ENCODE peak calls at places on chromosome 17, in six cellular contexts. J, N, I, M, T and U are unnamed samples.

GRCh38 chr17:33484559-33484958 is 191.5 kb upstream of the ASIC2 start:
- DNase-seq in N (no peak), T (no peak), M (no peak), J (no peak), I (no peak), U (no peak)

GRCh38 chr17:37605813-37606505 is 3.3 kb downstream of the SYNRG start:
- DNase-seq in I (no peak), J (no peak), T (no peak), N (no peak), M (no peak), U (no peak)

GRCh38 chr17:34261568-34261967 is 6.5 kb downstream of the CCL2 start:
- DNase-seq in J (no peak), N (no peak), M (no peak), T (no peak), I (no peak), U (no peak)

GRCh38 chr17:56505154-56505756 is 88.2 kb upstream of the NOG start:
- DNase-seq in T (no peak), J (no peak), M (no peak), N (no peak), I (no peak), U (no peak)

GRCh38 chr17:3730881-3731429 is 7.3 kb downstream of the HASPIN start:
- DNase-seq in J (peak), M (peak), I (no peak), T (no peak), N (peak), U (no peak)

GRCh38 chr17:72825218-72825617 is 267.3 kb downstream of the SLC39A11 start:
- DNase-seq in N (no peak), T (no peak), I (no peak), J (no peak), M (no peak), U (no peak)

GRCh38 chr17:17306181-17306580 is 3.0 kb downstream of the NT5M start:
- DNase-seq in N (no peak), T (no peak), M (no peak), J (no peak), I (no peak), U (no peak)

GRCh38 chr17:29592850-29593545 is at the start of gene ANKRD13B:
- DNase-seq in J (no peak), M (no peak), N (no peak), I (no peak), T (no peak), U (no peak)

GRCh38 chr17:82216301-82217119 is 3.9 kb upstream of the CCDC57 start:
- DNase-seq in M (peak), T (no peak), J (no peak), N (peak), I (no peak), U (peak)

DNA sequence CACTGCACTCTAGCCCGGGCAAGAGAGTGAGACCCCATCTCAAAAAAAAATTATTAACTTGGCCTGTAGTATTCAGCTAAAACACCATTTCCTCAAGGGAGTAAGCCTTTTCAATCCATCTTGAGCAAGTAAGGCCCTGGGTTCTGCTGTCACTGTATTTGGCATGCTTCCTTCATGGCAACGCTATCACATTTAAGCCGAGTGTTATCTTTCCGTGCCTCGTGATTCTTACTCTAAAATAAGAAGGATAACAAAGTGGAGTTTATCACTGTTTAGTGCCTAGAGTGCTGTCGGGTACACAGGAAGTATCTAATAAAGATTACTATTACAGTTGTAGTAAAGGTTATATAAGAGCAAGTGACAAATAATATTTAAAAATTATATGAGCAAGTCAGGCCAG is 8.8 kb downstream of the VPS53 start:
- DNase-seq in T (no peak), N (no peak), I (no peak), J (no peak), M (no peak), U (no peak)
- H3K4ac ChIP-seq in T (no peak), N (no peak), I (no peak), J (no peak), M (no peak), U (no peak)

GRCh38 chr17:7742729-7743128 is 25.2 kb downstream of the DNAH2 start:
- DNase-seq in T (no peak), M (no peak), N (no peak), J (no peak), I (no peak), U (no peak)

GRCh38 chr17:7737601-7738000 is 20.1 kb downstream of the DNAH2 start:
- DNase-seq in M (no peak), I (no peak), T (no peak), N (no peak), J (no peak), U (no peak)

GRCh38 chr17:7744416-7744815 is 26.9 kb downstream of the DNAH2 start:
- DNase-seq in N (no peak), M (peak), T (no peak), J (no peak), I (no peak), U (no peak)

GRCh38 chr17:7739746-7740145 is 22.2 kb downstream of the DNAH2 start:
- DNase-seq in N (no peak), I (no peak), J (no peak), T (no peak), M (no peak), U (no peak)

GRCh38 chr17:7740481-7741001 is 23.0 kb downstream of the DNAH2 start:
- DNase-seq in T (no peak), I (no peak), J (no peak), N (no peak), M (no peak), U (no peak)
- H3K4me3 ChIP-seq in T (no peak), I (no peak), J (no peak), N (no peak), M (no peak), U (no peak)

GRCh38 chr17:62869885-62870580 is 61.9 kb upstream of the MARCHF10 start:
- DNase-seq in I (peak), N (peak), T (peak), J (peak), M (peak), U (peak)
- H3K4ac ChIP-seq in I (no peak), N (no peak), T (no peak), J (no peak), M (no peak), U (no peak)

GRCh38 chr17:64148017-64148631 is 18.2 kb upstream of the ERN1 start:
- DNase-seq in N (no peak), M (peak), I (no peak), J (peak), T (no peak), U (no peak)
- H3K4me3 ChIP-seq in N (no peak), M (no peak), I (no peak), J (no peak), T (no peak), U (no peak)

DNA sequence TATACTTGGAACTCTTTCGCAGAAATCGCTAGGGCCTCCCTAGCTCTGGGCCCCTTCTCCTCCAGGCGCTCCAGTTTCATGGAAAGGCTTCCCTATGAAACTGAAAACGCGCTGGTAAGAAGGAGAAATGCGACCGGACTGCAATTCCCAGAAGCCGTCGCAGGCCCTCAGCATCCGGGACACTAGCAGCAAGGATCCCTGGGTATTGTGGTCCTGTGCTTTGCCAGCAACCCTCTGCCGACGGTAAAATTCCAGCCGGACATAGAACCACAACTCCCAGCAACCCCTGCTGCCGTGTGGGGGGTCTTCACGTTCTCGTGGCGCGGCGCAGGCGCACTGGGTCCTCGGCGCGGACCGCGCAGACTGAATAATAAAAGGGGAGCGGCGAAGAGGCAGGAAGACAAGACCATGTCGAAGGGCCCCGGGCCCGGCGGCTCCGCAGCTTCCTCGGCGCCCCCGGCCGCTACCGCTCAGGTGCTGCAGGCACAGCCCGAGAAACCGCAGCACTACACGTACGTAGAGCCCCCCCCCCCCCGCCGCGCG is at the start of gene UNK:
- DNase-seq in T (peak), I (peak), J (peak), M (peak), N (peak), U (peak)
- H3K4ac ChIP-seq in T (peak), I (peak), J (peak), M (peak), N (peak), U (peak)

GRCh38 chr17:74059471-74059870 is 144.0 kb upstream of the RPL38 start:
- DNase-seq in M (no peak), I (no peak), N (no peak), J (no peak), T (no peak), U (no peak)

GRCh38 chr17:74061758-74062157 is 141.7 kb upstream of the RPL38 start:
- DNase-seq in I (no peak), N (no peak), M (no peak), T (no peak), J (no peak), U (no peak)

DNA sequence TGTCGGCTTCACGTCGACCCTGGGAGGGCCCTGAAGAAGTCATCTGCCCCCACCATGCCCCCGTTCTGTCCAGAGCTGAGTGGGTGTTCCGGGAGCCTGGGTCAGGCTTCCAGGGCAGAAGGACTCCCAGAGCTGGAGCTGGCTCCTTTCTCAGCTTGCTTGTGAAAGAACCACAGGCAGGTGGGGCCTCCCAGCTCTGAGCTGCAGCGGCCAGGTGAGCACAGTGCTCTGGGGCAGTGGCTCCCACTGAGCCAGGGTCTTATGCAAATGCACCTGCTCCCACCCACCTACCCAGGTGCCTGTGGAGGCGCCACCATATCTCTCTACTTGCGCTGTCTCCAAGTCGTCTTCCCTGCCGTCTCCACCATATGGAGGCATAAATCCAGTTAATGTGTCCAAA is 140.0 kb upstream of the RPL38 start:
- DNase-seq in T (no peak), M (no peak), J (no peak), I (no peak), N (no peak), U (no peak)
- H3K4me3 ChIP-seq in T (no peak), M (no peak), J (no peak), I (no peak), N (no peak), U (no peak)

GRCh38 chr17:51259574-51260236 is at the start of gene MBTD1:
- DNase-seq in T (peak), M (peak), N (peak), J (peak), I (no peak), U (peak)
- H3K4ac ChIP-seq in T (peak), M (peak), N (peak), J (peak), I (peak), U (peak)

GRCh38 chr17:31431795-31432658 is 40.6 kb downstream of the RAB11FIP4 start:
- DNase-seq in J (peak), I (peak), N (no peak), M (no peak), T (no peak), U (peak)
- H3K4me3 ChIP-seq in J (no peak), I (no peak), N (no peak), M (no peak), T (no peak), U (no peak)

GRCh38 chr17:54983260-54983659 is 14.7 kb downstream of the STXBP4 start:
- DNase-seq in M (no peak), I (no peak), N (no peak), J (no peak), T (no peak), U (no peak)

GRCh38 chr17:54980372-54980771 is 11.8 kb downstream of the STXBP4 start:
- DNase-seq in N (no peak), I (no peak), T (no peak), J (no peak), M (no peak), U (no peak)

GRCh38 chr17:54979657-54980056 is 11.1 kb downstream of the STXBP4 start:
- DNase-seq in N (no peak), J (no peak), T (no peak), M (no peak), I (no peak), U (no peak)

GRCh38 chr17:54977744-54978143 is 9.2 kb downstream of the STXBP4 start:
- DNase-seq in T (no peak), J (no peak), I (no peak), M (no peak), N (no peak), U (no peak)

DNA sequence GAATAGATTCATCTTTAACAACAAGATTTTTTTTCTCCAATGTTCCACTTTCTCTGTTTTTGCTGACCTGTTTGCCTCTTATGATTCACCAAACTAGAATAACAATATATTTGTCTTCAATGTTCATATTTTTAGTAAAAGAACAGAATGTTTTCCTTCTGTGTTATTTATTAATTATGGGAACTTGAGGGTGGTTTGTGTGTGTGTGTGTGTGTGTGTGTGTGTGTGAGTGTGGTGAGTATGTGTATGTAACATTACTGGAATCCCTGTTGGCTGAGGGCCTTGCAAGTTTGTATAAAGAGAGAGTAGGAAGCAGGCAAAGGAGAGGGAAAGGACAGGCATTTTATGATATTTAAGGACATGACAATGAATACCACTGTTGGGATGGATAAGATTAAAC is 13.8 kb downstream of the STXBP4 start:
- DNase-seq in J (no peak), T (no peak), I (no peak), M (peak), N (peak), U (no peak)
- H3K4ac ChIP-seq in J (no peak), T (no peak), I (no peak), M (no peak), N (no peak), U (no peak)